ENCODE peak calls at places on chromosomes 7 and 10, in four cellular contexts. One of them, this sample, is unnamed.

GRCh38 chr10:79399242-79399831 is 46.1 kb downstream of the ZCCHC24 start:
- DNase-seq in activated gamma-delta T cell treated with Interleukin-2 at 50 U/mL for 16 hours: no peak
- DNase-seq in dorsolateral prefrontal cortex: peak; percentile 73
- DNase-seq in AG08396: peak; percentile 95
- DNase-seq in this sample: no peak

GRCh38 chr7:81175291-81175942 is 256.6 kb upstream of the SEMA3C start:
- DNase-seq in AG08396: no peak
- DNase-seq in activated gamma-delta T cell treated with Interleukin-2 at 50 U/mL for 16 hours: no peak
- DNase-seq in dorsolateral prefrontal cortex: no peak
- DNase-seq in this sample: no peak

GRCh38 chr7:2567663-2568238 is 9.0 kb downstream of the IQCE start:
- DNase-seq in AG08396: peak; percentile 58
- DNase-seq in activated gamma-delta T cell treated with Interleukin-2 at 50 U/mL for 16 hours: no peak
- DNase-seq in dorsolateral prefrontal cortex: peak; percentile 65
- DNase-seq in this sample: no peak

GRCh38 chr7:144903201-144903600 is 67.3 kb upstream of the TPK1 start:
- DNase-seq in dorsolateral prefrontal cortex: no peak
- DNase-seq in activated gamma-delta T cell treated with Interleukin-2 at 50 U/mL for 16 hours: no peak
- DNase-seq in AG08396: no peak
- DNase-seq in this sample: no peak

GRCh38 chr10:86687750-86688149 is 19.4 kb downstream of the LDB3 start:
- DNase-seq in activated gamma-delta T cell treated with Interleukin-2 at 50 U/mL for 16 hours: no peak
- DNase-seq in AG08396: peak; percentile 81
- DNase-seq in dorsolateral prefrontal cortex: no peak
- DNase-seq in this sample: no peak

GRCh38 chr10:59372543-59372942 is 10.2 kb upstream of the FAM13C start:
- DNase-seq in AG08396: no peak
- DNase-seq in activated gamma-delta T cell treated with Interleukin-2 at 50 U/mL for 16 hours: no peak
- DNase-seq in dorsolateral prefrontal cortex: no peak
- DNase-seq in this sample: no peak

GRCh38 chr7:145082366-145083240 is 246.8 kb upstream of the TPK1 start:
- DNase-seq in activated gamma-delta T cell treated with Interleukin-2 at 50 U/mL for 16 hours: no peak
- DNase-seq in AG08396: no peak
- DNase-seq in dorsolateral prefrontal cortex: no peak
- DNase-seq in this sample: no peak

GRCh38 chr10:102283488-102283887 is 38.2 kb downstream of the GBF1 start:
- DNase-seq in activated gamma-delta T cell treated with Interleukin-2 at 50 U/mL for 16 hours: no peak
- DNase-seq in AG08396: no peak
- DNase-seq in dorsolateral prefrontal cortex: no peak
- DNase-seq in this sample: peak; percentile 40

GRCh38 chr7:108301387-108301786 is 154.8 kb downstream of the NRCAM start:
- DNase-seq in AG08396: no peak
- DNase-seq in dorsolateral prefrontal cortex: no peak
- DNase-seq in activated gamma-delta T cell treated with Interleukin-2 at 50 U/mL for 16 hours: no peak
- DNase-seq in this sample: no peak

GRCh38 chr7:51256916-51257315 is 59.7 kb downstream of the COBL start:
- DNase-seq in dorsolateral prefrontal cortex: no peak
- DNase-seq in AG08396: no peak
- DNase-seq in activated gamma-delta T cell treated with Interleukin-2 at 50 U/mL for 16 hours: no peak
- DNase-seq in this sample: no peak

GRCh38 chr10:32437334-32437733 is 8.6 kb upstream of the CCDC7 start:
- DNase-seq in activated gamma-delta T cell treated with Interleukin-2 at 50 U/mL for 16 hours: no peak
- DNase-seq in dorsolateral prefrontal cortex: no peak
- DNase-seq in AG08396: no peak
- DNase-seq in this sample: no peak

GRCh38 chr7:33334349-33334748 is 205.0 kb downstream of the BBS9 start:
- DNase-seq in AG08396: no peak
- DNase-seq in dorsolateral prefrontal cortex: no peak
- DNase-seq in activated gamma-delta T cell treated with Interleukin-2 at 50 U/mL for 16 hours: no peak
- DNase-seq in this sample: no peak

GRCh38 chr7:130349911-130350782 is 5.5 kb downstream of the CPA5 start:
- DNase-seq in dorsolateral prefrontal cortex: no peak
- DNase-seq in AG08396: no peak
- DNase-seq in activated gamma-delta T cell treated with Interleukin-2 at 50 U/mL for 16 hours: no peak
- DNase-seq in this sample: no peak

GRCh38 chr10:124282326-124282725 is 136.4 kb downstream of the OAT start:
- DNase-seq in activated gamma-delta T cell treated with Interleukin-2 at 50 U/mL for 16 hours: no peak
- DNase-seq in dorsolateral prefrontal cortex: no peak
- DNase-seq in AG08396: no peak
- DNase-seq in this sample: no peak

GRCh38 chr7:21067216-21067615 is 280.5 kb upstream of the SP8 start:
- DNase-seq in AG08396: no peak
- DNase-seq in dorsolateral prefrontal cortex: no peak
- DNase-seq in activated gamma-delta T cell treated with Interleukin-2 at 50 U/mL for 16 hours: no peak
- DNase-seq in this sample: no peak

GRCh38 chr7:122413339-122413738 is 108.8 kb upstream of the FEZF1 start:
- DNase-seq in activated gamma-delta T cell treated with Interleukin-2 at 50 U/mL for 16 hours: no peak
- DNase-seq in dorsolateral prefrontal cortex: no peak
- DNase-seq in AG08396: no peak
- DNase-seq in this sample: no peak

GRCh38 chr7:5831196-5831595 is 49.4 kb upstream of the OCM start:
- DNase-seq in activated gamma-delta T cell treated with Interleukin-2 at 50 U/mL for 16 hours: no peak
- DNase-seq in dorsolateral prefrontal cortex: peak; percentile 86
- DNase-seq in AG08396: no peak
- DNase-seq in this sample: no peak

GRCh38 chr10:102651455-102652169 is 7.3 kb downstream of the TRIM8 start:
- DNase-seq in AG08396: no peak
- DNase-seq in dorsolateral prefrontal cortex: no peak
- DNase-seq in activated gamma-delta T cell treated with Interleukin-2 at 50 U/mL for 16 hours: no peak
- DNase-seq in this sample: no peak

GRCh38 chr10:100835810-100836209 is 77.0 kb upstream of the SLF2 start:
- DNase-seq in dorsolateral prefrontal cortex: no peak
- DNase-seq in activated gamma-delta T cell treated with Interleukin-2 at 50 U/mL for 16 hours: no peak
- DNase-seq in AG08396: no peak
- DNase-seq in this sample: no peak

GRCh38 chr7:37311282-37311868 is 137.3 kb downstream of the ELMO1 start:
- DNase-seq in dorsolateral prefrontal cortex: peak; percentile 48
- DNase-seq in activated gamma-delta T cell treated with Interleukin-2 at 50 U/mL for 16 hours: no peak
- DNase-seq in AG08396: no peak
- DNase-seq in this sample: peak; percentile 62

GRCh38 chr10:22927661-22928403 is at the start of gene ARMC3:
- DNase-seq in AG08396: peak; percentile 52
- DNase-seq in activated gamma-delta T cell treated with Interleukin-2 at 50 U/mL for 16 hours: peak; percentile 58
- DNase-seq in dorsolateral prefrontal cortex: peak; percentile 67
- DNase-seq in this sample: peak; percentile 77

GRCh38 chr10:132637477-132638129 is 100.0 kb downstream of the INPP5A start:
- DNase-seq in activated gamma-delta T cell treated with Interleukin-2 at 50 U/mL for 16 hours: no peak
- DNase-seq in AG08396: peak; percentile 89
- DNase-seq in dorsolateral prefrontal cortex: peak; percentile 27
- DNase-seq in this sample: peak; percentile 22

GRCh38 chr10:7625836-7626235 is 40.9 kb downstream of the ITIH5 start:
- DNase-seq in dorsolateral prefrontal cortex: no peak
- DNase-seq in AG08396: no peak
- DNase-seq in activated gamma-delta T cell treated with Interleukin-2 at 50 U/mL for 16 hours: no peak
- DNase-seq in this sample: no peak

GRCh38 chr10:123640016-123640535 is 26.1 kb upstream of the GPR26 start:
- DNase-seq in dorsolateral prefrontal cortex: no peak
- DNase-seq in AG08396: no peak
- DNase-seq in activated gamma-delta T cell treated with Interleukin-2 at 50 U/mL for 16 hours: no peak
- DNase-seq in this sample: no peak

GRCh38 chr7:919114-919442 is 35.4 kb downstream of the ADAP1 start:
- DNase-seq in AG08396: no peak
- DNase-seq in activated gamma-delta T cell treated with Interleukin-2 at 50 U/mL for 16 hours: no peak
- DNase-seq in dorsolateral prefrontal cortex: peak; percentile 24
- DNase-seq in this sample: no peak

GRCh38 chr10:110170142-110170887 is 37.1 kb upstream of the MXI1 start:
- DNase-seq in AG08396: no peak
- DNase-seq in dorsolateral prefrontal cortex: no peak
- DNase-seq in activated gamma-delta T cell treated with Interleukin-2 at 50 U/mL for 16 hours: no peak
- DNase-seq in this sample: no peak

GRCh38 chr10:69826094-69826493 is 24.4 kb downstream of the COL13A1 start:
- DNase-seq in activated gamma-delta T cell treated with Interleukin-2 at 50 U/mL for 16 hours: no peak
- DNase-seq in dorsolateral prefrontal cortex: no peak
- DNase-seq in AG08396: no peak
- DNase-seq in this sample: no peak

GRCh38 chr7:2710901-2711551 is 23.0 kb downstream of the AMZ1 start:
- DNase-seq in activated gamma-delta T cell treated with Interleukin-2 at 50 U/mL for 16 hours: peak; percentile 42
- DNase-seq in AG08396: no peak
- DNase-seq in dorsolateral prefrontal cortex: no peak
- DNase-seq in this sample: peak; percentile 71

GRCh38 chr7:47510192-47510591 is 71.7 kb downstream of the TNS3 start:
- DNase-seq in activated gamma-delta T cell treated with Interleukin-2 at 50 U/mL for 16 hours: no peak
- DNase-seq in dorsolateral prefrontal cortex: no peak
- DNase-seq in AG08396: no peak
- DNase-seq in this sample: no peak

This sample was measured in activated CD4-positive, alpha-beta memory T cell treated with anti-CD3 and anti-CD28 coated beads for 36 hours.